ENCODE peak calls at places on chromosomes 5 and 9, in four cellular contexts. Z is HepG2, X is AG10803, J is NB4. S is an unnamed sample.

GRCh38 chr9:119053070-119053469 is 316.2 kb downstream of the BRINP1 start:
- DNase-seq in Z (no peak), X (peak), J (no peak), S (no peak)

GRCh38 chr5:161283296-161283695 is 263.2 kb downstream of the GABRB2 start:
- DNase-seq in Z (no peak), X (no peak), J (no peak), S (no peak)

GRCh38 chr5:39674209-39675082 is 249.7 kb upstream of the DAB2 start:
- DNase-seq in Z (no peak), X (no peak), J (no peak), S (no peak)

GRCh38 chr5:107203231-107203630 is 467.5 kb downstream of the EFNA5 start:
- DNase-seq in Z (no peak), X (no peak), J (no peak), S (no peak)

GRCh38 chr9:121974421-121974820 is 118.7 kb downstream of the TTLL11 start:
- DNase-seq in Z (no peak), X (no peak), J (no peak), S (no peak)

GRCh38 chr5:58764199-58764598 is 181.3 kb downstream of the RAB3C start:
- DNase-seq in Z (no peak), X (no peak), J (no peak), S (no peak)

GRCh38 chr9:136107155-136107952 is 11.3 kb downstream of the TMEM250 start:
- DNase-seq in Z (no peak), X (no peak), J (no peak), S (no peak)

GRCh38 chr9:134912126-134912840 is 5.4 kb downstream of the FCN1 start:
- DNase-seq in Z (no peak), X (no peak), J (no peak), S (no peak)

GRCh38 chr9:109355564-109356297 is 34.9 kb upstream of the EPB41L4B start:
- DNase-seq in Z (no peak), X (no peak), J (no peak), S (no peak)

GRCh38 chr5:131079232-131079631 is 85.8 kb downstream of the HINT1 start:
- DNase-seq in Z (peak), X (no peak), J (no peak), S (no peak)

GRCh38 chr9:136086213-136086881 is 8.7 kb downstream of the NACC2 start:
- DNase-seq in Z (no peak), X (no peak), J (no peak), S (no peak)

GRCh38 chr5:71874521-71874920 is 155.4 kb downstream of the CARTPT start:
- DNase-seq in Z (no peak), X (no peak), J (no peak), S (no peak)

GRCh38 chr5:119161430-119161829 is 90.5 kb downstream of the DMXL1 start:
- DNase-seq in Z (no peak), X (no peak), J (no peak), S (no peak)

GRCh38 chr9:98897745-98898144 is 46.0 kb upstream of the COL15A1 start:
- DNase-seq in Z (no peak), X (no peak), J (no peak), S (no peak)

GRCh38 chr5:80761176-80761575 is 106.4 kb upstream of the DHFR start:
- DNase-seq in Z (no peak), X (no peak), J (no peak), S (no peak)

GRCh38 chr5:93053825-93054224 is 527.2 kb downstream of the NR2F1-AS1 start:
- DNase-seq in Z (peak), X (no peak), J (peak), S (no peak)

GRCh38 chr5:80245986-80246781 is 9.7 kb downstream of the SERINC5 start:
- DNase-seq in Z (peak), X (peak), J (no peak), S (no peak)

GRCh38 chr5:170628028-170628427 is 124.2 kb downstream of the KCNIP1 start:
- DNase-seq in Z (no peak), X (no peak), J (no peak), S (no peak)

GRCh38 chr9:93967020-93967803 is 12.1 kb upstream of the BARX1 start:
- DNase-seq in Z (no peak), X (no peak), J (no peak), S (no peak)

GRCh38 chr5:1208743-1209551 is 7.6 kb downstream of the SLC6A19 start:
- DNase-seq in Z (no peak), X (peak), J (no peak), S (no peak)

GRCh38 chr5:60992871-60993270 is 47.9 kb downstream of the NDUFAF2 start:
- DNase-seq in Z (no peak), X (no peak), J (no peak), S (no peak)

DNA sequence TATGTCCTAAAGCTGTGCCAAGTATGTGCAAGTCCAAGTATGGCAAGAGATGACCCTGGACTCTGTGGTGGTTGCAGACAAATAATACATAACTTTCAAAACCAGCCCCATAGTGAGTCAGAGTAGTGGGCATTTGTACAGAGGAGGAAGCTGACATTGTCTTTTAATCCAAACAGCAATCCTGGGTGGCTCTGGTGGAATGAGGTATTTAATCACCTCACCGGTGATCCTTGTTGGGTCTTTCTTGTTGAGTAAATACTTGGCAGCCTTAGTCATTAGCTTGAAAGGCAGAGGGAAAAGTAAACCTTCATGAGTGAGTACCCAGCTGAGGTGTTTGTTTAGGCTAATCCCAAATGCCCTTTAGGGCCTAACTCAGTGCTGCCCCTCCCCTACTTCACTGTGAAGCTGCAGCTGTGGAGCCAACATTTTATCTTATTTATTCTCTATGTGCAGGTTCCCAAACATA is 148.7 kb upstream of the SLC12A2 start:
- DNase-seq in Z (peak), X (peak), J (peak), S (no peak)
- TF ChIP-seq CTCF in Z (peak), X (no peak), J (no peak), S (no peak)

DNA sequence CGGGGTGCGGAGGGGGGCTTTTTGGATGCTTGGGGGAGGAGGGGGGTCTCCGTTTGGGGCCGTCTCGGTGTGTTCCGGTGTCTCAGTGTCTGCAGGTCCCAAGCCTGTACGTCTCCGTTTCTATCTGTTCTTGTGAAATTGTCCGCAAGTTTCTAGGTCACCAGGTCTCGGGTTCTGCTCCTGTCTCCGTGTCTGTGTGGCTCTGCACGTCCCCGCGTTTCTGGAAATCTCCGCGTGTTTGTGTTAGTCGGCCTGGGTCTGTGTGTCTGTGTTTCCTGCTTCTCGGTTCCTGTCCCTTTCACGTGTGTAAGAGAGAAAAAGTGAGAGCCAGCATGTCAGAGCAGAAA is 947 bp downstream of the COL27A1 start:
- DNase-seq in Z (no peak), X (no peak), J (peak), S (no peak)
- H3K4me3 ChIP-seq in Z (peak), X (peak), J (peak), S (peak)

GRCh38 chr9:4048441-4048840 is 251.4 kb downstream of the GLIS3 start:
- DNase-seq in Z (no peak), X (peak), J (peak), S (peak)
- TF ChIP-seq CTCF in Z (peak), X (peak), J (peak), S (peak)

GRCh38 chr9:35698231-35698630 is 8.5 kb upstream of the TPM2 start:
- DNase-seq in Z (no peak), X (no peak), J (no peak), S (no peak)

GRCh38 chr9:35697486-35697885 is 7.8 kb upstream of the TPM2 start:
- DNase-seq in Z (no peak), X (no peak), J (no peak), S (no peak)

GRCh38 chr9:35700942-35701341 is 11.2 kb upstream of the TPM2 start:
- DNase-seq in Z (no peak), X (no peak), J (no peak), S (no peak)

GRCh38 chr9:35696520-35697215 is 6.9 kb upstream of the TPM2 start:
- DNase-seq in Z (peak), X (no peak), J (peak), S (no peak)

DNA sequence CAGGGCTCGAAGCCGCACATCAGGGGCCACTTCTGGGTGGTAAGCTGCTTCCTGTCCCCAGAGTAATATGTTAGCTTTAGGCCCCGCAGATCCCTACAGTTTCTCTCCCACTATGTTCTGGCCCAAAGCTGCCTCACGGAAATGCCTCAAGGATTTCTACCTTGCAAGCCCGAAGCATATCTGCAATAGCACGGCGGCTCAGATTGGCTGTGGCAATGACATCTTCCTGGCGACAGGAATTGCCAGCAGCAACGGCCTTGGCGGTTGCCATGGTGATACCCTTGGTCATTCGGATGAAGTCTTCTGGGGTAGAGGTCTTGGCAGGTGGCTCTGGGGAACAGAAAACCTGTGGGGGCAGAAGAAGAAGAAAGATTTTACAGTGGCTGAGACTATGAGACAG is 10.3 kb upstream of the TPM2 start:
- DNase-seq in Z (no peak), X (no peak), J (no peak), S (no peak)
- H3K4me3 ChIP-seq in Z (no peak), X (no peak), J (no peak), S (no peak)

DNA sequence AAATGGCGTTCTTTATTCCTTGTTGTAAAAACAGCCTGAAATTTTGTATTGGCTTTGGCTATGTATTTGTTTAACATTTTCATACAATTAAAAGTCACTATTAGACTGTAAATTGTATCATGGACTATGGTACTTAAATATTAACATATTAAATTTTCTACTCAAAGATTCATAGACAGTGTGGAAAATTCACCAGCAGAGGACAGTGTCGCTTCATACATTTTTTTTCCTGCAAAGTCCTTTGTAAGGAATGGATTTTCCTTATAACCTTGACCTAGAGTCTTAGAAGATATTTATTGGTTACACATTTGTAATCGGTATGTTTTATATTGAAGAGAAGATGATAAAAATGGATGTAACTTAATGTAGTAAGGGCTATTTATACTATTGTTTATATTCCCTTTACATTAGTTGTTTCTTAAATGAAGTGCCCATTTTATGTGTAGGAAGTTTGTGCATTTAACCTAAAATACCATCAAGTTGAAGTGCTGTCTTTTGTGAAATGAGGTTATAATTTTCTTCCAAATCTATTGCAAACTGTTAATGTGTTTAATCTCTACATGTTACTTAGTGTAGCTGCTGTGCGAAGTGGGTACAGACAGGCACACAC is 150.1 kb downstream of the KDM4C start:
- DNase-seq in Z (peak), X (peak), J (peak), S (no peak)
- TF ChIP-seq CTCF in Z (peak), X (peak), J (peak), S (peak)

GRCh38 chr9:128568470-128569083 is 16.2 kb downstream of the SPTAN1 start:
- DNase-seq in Z (no peak), X (no peak), J (no peak), S (no peak)

DNA sequence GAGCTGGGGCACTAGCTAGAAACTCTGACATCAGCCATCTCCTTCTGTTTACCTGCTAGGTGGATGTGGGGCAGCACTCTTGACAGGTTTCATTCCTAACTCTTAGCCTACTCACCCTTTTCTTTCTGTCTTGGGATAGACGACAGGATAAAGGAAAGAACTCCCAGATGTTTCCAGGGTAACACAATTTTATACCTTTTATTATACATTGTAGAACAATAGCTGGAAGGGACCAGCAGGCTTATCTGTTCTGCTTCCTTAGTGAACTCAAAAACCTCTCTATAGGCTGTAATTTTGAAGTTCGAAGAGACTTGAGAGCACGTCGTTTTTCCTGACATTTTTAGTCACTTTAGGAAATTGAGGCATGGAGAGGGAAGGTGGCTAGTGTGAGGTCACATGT is 13.2 kb downstream of the SPTAN1 start:
- DNase-seq in Z (no peak), X (no peak), J (no peak), S (no peak)
- H3K4me3 ChIP-seq in Z (no peak), X (no peak), J (no peak), S (no peak)

S was measured in HFF-Myc.